ENCODE peak calls at places on chromosomes 13 and 19, in six cellular contexts. One of them, this sample, is unnamed.

GRCh38 chr13:113349491-113349890 is 14.4 kb downstream of the GRTP1 start:
- DNase-seq in K562: no peak
- DNase-seq in neural progenitor cell: no peak
- DNase-seq in mucosa of descending colon: no peak
- DNase-seq in gastrocnemius medialis: no peak
- DNase-seq in esophagus muscularis mucosa: no peak
- DNase-seq in this sample: no peak

GRCh38 chr13:92513672-92514071 is 712.9 kb upstream of the GPC6 start:
- DNase-seq in K562: no peak
- DNase-seq in neural progenitor cell: no peak
- DNase-seq in mucosa of descending colon: no peak
- DNase-seq in gastrocnemius medialis: no peak
- DNase-seq in esophagus muscularis mucosa: no peak
- DNase-seq in this sample: no peak

GRCh38 chr13:36752673-36753072 is 66.3 kb upstream of the RFXAP start:
- DNase-seq in K562: no peak
- DNase-seq in neural progenitor cell: no peak
- DNase-seq in mucosa of descending colon: no peak
- DNase-seq in gastrocnemius medialis: no peak
- DNase-seq in esophagus muscularis mucosa: no peak
- DNase-seq in this sample: no peak

GRCh38 chr13:113209336-113209879 is at the start of gene CUL4A:
- DNase-seq in K562: peak
- DNase-seq in neural progenitor cell: peak
- DNase-seq in mucosa of descending colon: peak
- DNase-seq in gastrocnemius medialis: peak
- DNase-seq in esophagus muscularis mucosa: no peak
- DNase-seq in this sample: peak

GRCh38 chr13:35953537-35954206 is 177.5 kb downstream of the DCLK1 start:
- DNase-seq in K562: peak
- DNase-seq in neural progenitor cell: peak
- DNase-seq in mucosa of descending colon: no peak
- DNase-seq in gastrocnemius medialis: peak
- DNase-seq in esophagus muscularis mucosa: peak
- DNase-seq in this sample: peak

GRCh38 chr13:23668557-23668956 is 98.3 kb downstream of the TNFRSF19 start:
- DNase-seq in K562: no peak
- DNase-seq in neural progenitor cell: no peak
- DNase-seq in mucosa of descending colon: no peak
- DNase-seq in gastrocnemius medialis: no peak
- DNase-seq in esophagus muscularis mucosa: no peak
- DNase-seq in this sample: no peak

GRCh38 chr19:4075373-4075772 is 8.7 kb upstream of the ZBTB7A start:
- DNase-seq in K562: no peak
- DNase-seq in neural progenitor cell: no peak
- DNase-seq in mucosa of descending colon: no peak
- DNase-seq in gastrocnemius medialis: no peak
- DNase-seq in esophagus muscularis mucosa: no peak
- DNase-seq in this sample: no peak

GRCh38 chr19:6519289-6519688 is 11.5 kb upstream of the TNFSF9 start:
- DNase-seq in K562: no peak
- DNase-seq in neural progenitor cell: no peak
- DNase-seq in mucosa of descending colon: no peak
- DNase-seq in gastrocnemius medialis: no peak
- DNase-seq in esophagus muscularis mucosa: no peak
- DNase-seq in this sample: no peak

GRCh38 chr13:33349996-33350826 is 64.7 kb upstream of the STARD13 start:
- DNase-seq in K562: no peak
- DNase-seq in neural progenitor cell: peak
- DNase-seq in mucosa of descending colon: peak
- DNase-seq in gastrocnemius medialis: peak
- DNase-seq in esophagus muscularis mucosa: no peak
- DNase-seq in this sample: peak

GRCh38 chr19:13023666-13024065 is 28.4 kb downstream of the NFIX start:
- DNase-seq in K562: peak
- DNase-seq in neural progenitor cell: no peak
- DNase-seq in mucosa of descending colon: no peak
- DNase-seq in gastrocnemius medialis: no peak
- DNase-seq in esophagus muscularis mucosa: no peak
- DNase-seq in this sample: no peak

GRCh38 chr13:39531646-39532045 is 71.3 kb downstream of the LHFPL6 start:
- DNase-seq in K562: no peak
- DNase-seq in neural progenitor cell: no peak
- DNase-seq in mucosa of descending colon: no peak
- DNase-seq in gastrocnemius medialis: no peak
- DNase-seq in esophagus muscularis mucosa: no peak
- DNase-seq in this sample: no peak

GRCh38 chr19:12166596-12166995 is 3.7 kb downstream of the ZNF136 start:
- DNase-seq in K562: no peak
- DNase-seq in neural progenitor cell: no peak
- DNase-seq in mucosa of descending colon: no peak
- DNase-seq in gastrocnemius medialis: no peak
- DNase-seq in esophagus muscularis mucosa: no peak
- DNase-seq in this sample: no peak

GRCh38 chr13:112959206-112959605 is 9.8 kb upstream of the MCF2L start:
- DNase-seq in K562: no peak
- DNase-seq in neural progenitor cell: no peak
- DNase-seq in mucosa of descending colon: no peak
- DNase-seq in gastrocnemius medialis: no peak
- DNase-seq in esophagus muscularis mucosa: no peak
- DNase-seq in this sample: no peak

GRCh38 chr13:98279473-98280175 is 102.6 kb upstream of the RNF113B start:
- DNase-seq in K562: no peak
- DNase-seq in neural progenitor cell: no peak
- DNase-seq in mucosa of descending colon: no peak
- DNase-seq in gastrocnemius medialis: no peak
- DNase-seq in esophagus muscularis mucosa: no peak
- DNase-seq in this sample: no peak

GRCh38 chr19:42548545-42548944 is 20.3 kb upstream of the CEACAM1 start:
- DNase-seq in K562: peak
- DNase-seq in neural progenitor cell: no peak
- DNase-seq in mucosa of descending colon: no peak
- DNase-seq in gastrocnemius medialis: no peak
- DNase-seq in esophagus muscularis mucosa: no peak
- DNase-seq in this sample: no peak

GRCh38 chr19:32460476-32460875 is 54.9 kb downstream of the DPY19L3 start:
- DNase-seq in K562: no peak
- DNase-seq in neural progenitor cell: no peak
- DNase-seq in mucosa of descending colon: no peak
- DNase-seq in gastrocnemius medialis: no peak
- DNase-seq in esophagus muscularis mucosa: no peak
- DNase-seq in this sample: no peak

GRCh38 chr13:29849071-29849541 is 1.3 kb downstream of the UBL3 start:
- DNase-seq in K562: no peak
- DNase-seq in neural progenitor cell: peak
- DNase-seq in mucosa of descending colon: no peak
- DNase-seq in gastrocnemius medialis: no peak
- DNase-seq in esophagus muscularis mucosa: no peak
- DNase-seq in this sample: no peak

GRCh38 chr13:40164137-40164536 is 502.3 kb downstream of the FOXO1 start:
- DNase-seq in K562: no peak
- DNase-seq in neural progenitor cell: no peak
- DNase-seq in mucosa of descending colon: no peak
- DNase-seq in gastrocnemius medialis: peak
- DNase-seq in esophagus muscularis mucosa: no peak
- DNase-seq in this sample: no peak

GRCh38 chr19:41156207-41156606 is 36.8 kb upstream of the CYP2S1 start:
- DNase-seq in K562: no peak
- DNase-seq in neural progenitor cell: no peak
- DNase-seq in mucosa of descending colon: no peak
- DNase-seq in gastrocnemius medialis: no peak
- DNase-seq in esophagus muscularis mucosa: no peak
- DNase-seq in this sample: no peak

GRCh38 chr13:89574077-89574476 is 1773.4 kb upstream of the MIR17HG start:
- DNase-seq in K562: no peak
- DNase-seq in neural progenitor cell: no peak
- DNase-seq in mucosa of descending colon: no peak
- DNase-seq in gastrocnemius medialis: no peak
- DNase-seq in esophagus muscularis mucosa: no peak
- DNase-seq in this sample: no peak

GRCh38 chr13:34265016-34265692 is 447.2 kb downstream of the RFC3 start:
- DNase-seq in K562: no peak
- DNase-seq in neural progenitor cell: no peak
- DNase-seq in mucosa of descending colon: no peak
- DNase-seq in gastrocnemius medialis: no peak
- DNase-seq in esophagus muscularis mucosa: no peak
- DNase-seq in this sample: no peak

GRCh38 chr19:18879579-18880373 is 16.2 kb downstream of the CERS1 start:
- DNase-seq in K562: peak
- DNase-seq in neural progenitor cell: peak
- DNase-seq in mucosa of descending colon: peak
- DNase-seq in gastrocnemius medialis: no peak
- DNase-seq in esophagus muscularis mucosa: no peak
- DNase-seq in this sample: no peak

GRCh38 chr19:33803383-33803782 is 6.7 kb downstream of the KCTD15 start:
- DNase-seq in K562: no peak
- DNase-seq in neural progenitor cell: no peak
- DNase-seq in mucosa of descending colon: no peak
- DNase-seq in gastrocnemius medialis: no peak
- DNase-seq in esophagus muscularis mucosa: no peak
- DNase-seq in this sample: no peak

GRCh38 chr19:54464624-54465266 is 1.2 kb upstream of the LENG9 start:
- DNase-seq in K562: peak
- DNase-seq in neural progenitor cell: peak
- DNase-seq in mucosa of descending colon: peak
- DNase-seq in gastrocnemius medialis: peak
- DNase-seq in esophagus muscularis mucosa: peak
- DNase-seq in this sample: peak

GRCh38 chr19:21604941-21605548 is 99.6 kb downstream of the ZNF429 start:
- DNase-seq in K562: no peak
- DNase-seq in neural progenitor cell: no peak
- DNase-seq in mucosa of descending colon: no peak
- DNase-seq in gastrocnemius medialis: no peak
- DNase-seq in esophagus muscularis mucosa: no peak
- DNase-seq in this sample: no peak

GRCh38 chr13:39322836-39323585 is 280.0 kb downstream of the LHFPL6 start:
- DNase-seq in K562: no peak
- DNase-seq in neural progenitor cell: peak
- DNase-seq in mucosa of descending colon: no peak
- DNase-seq in gastrocnemius medialis: no peak
- DNase-seq in esophagus muscularis mucosa: no peak
- DNase-seq in this sample: no peak

GRCh38 chr13:48731957-48732569 is 78.3 kb downstream of the CYSLTR2 start:
- DNase-seq in K562: peak
- DNase-seq in neural progenitor cell: peak
- DNase-seq in mucosa of descending colon: peak
- DNase-seq in gastrocnemius medialis: no peak
- DNase-seq in esophagus muscularis mucosa: no peak
- DNase-seq in this sample: peak
- TF ChIP-seq CTCF in K562: peak
- TF ChIP-seq CTCF in neural progenitor cell: peak
- TF ChIP-seq CTCF in mucosa of descending colon: peak
- TF ChIP-seq CTCF in gastrocnemius medialis: peak
- TF ChIP-seq CTCF in esophagus muscularis mucosa: peak
- TF ChIP-seq CTCF in this sample: peak

DNA sequence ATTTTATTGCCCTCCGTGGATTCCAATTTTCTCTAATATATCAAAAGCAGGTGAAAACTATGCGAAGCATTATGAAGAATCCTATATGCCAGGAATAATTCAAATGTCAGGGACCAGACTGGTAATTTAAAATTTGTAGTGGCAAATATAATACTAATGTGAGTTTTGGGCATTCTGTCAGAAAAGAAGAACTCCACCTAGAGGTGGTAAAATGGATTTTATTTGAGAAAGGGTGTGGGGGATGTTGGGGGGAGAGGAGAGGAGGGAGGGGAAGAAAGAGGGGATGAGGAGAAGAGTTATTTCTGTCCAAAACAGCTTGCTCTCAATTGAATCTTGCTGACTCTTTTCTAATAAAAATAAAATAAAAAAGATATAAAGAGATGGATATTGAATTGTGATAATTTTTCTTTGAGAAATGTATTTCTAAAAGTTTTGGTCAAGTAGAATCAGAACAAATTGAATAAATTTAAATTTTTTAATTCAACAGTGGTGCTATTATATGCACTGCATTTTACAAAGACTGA is 929.3 kb upstream of the SLITRK5 start:
- DNase-seq in K562: no peak
- DNase-seq in neural progenitor cell: no peak
- DNase-seq in mucosa of descending colon: no peak
- DNase-seq in gastrocnemius medialis: no peak
- DNase-seq in esophagus muscularis mucosa: no peak
- DNase-seq in this sample: no peak
- TF ChIP-seq CTCF in K562: no peak
- TF ChIP-seq CTCF in neural progenitor cell: peak
- TF ChIP-seq CTCF in mucosa of descending colon: no peak
- TF ChIP-seq CTCF in gastrocnemius medialis: no peak
- TF ChIP-seq CTCF in esophagus muscularis mucosa: no peak
- TF ChIP-seq CTCF in this sample: peak

GRCh38 chr19:51873097-51873496 is 14.7 kb downstream of the ZNF577 start:
- DNase-seq in K562: no peak
- DNase-seq in neural progenitor cell: no peak
- DNase-seq in mucosa of descending colon: no peak
- DNase-seq in gastrocnemius medialis: no peak
- DNase-seq in esophagus muscularis mucosa: no peak
- DNase-seq in this sample: no peak
- TF ChIP-seq CTCF in K562: no peak
- TF ChIP-seq CTCF in neural progenitor cell: no peak
- TF ChIP-seq CTCF in mucosa of descending colon: no peak
- TF ChIP-seq CTCF in gastrocnemius medialis: no peak
- TF ChIP-seq CTCF in esophagus muscularis mucosa: no peak
- TF ChIP-seq CTCF in this sample: no peak

DNA sequence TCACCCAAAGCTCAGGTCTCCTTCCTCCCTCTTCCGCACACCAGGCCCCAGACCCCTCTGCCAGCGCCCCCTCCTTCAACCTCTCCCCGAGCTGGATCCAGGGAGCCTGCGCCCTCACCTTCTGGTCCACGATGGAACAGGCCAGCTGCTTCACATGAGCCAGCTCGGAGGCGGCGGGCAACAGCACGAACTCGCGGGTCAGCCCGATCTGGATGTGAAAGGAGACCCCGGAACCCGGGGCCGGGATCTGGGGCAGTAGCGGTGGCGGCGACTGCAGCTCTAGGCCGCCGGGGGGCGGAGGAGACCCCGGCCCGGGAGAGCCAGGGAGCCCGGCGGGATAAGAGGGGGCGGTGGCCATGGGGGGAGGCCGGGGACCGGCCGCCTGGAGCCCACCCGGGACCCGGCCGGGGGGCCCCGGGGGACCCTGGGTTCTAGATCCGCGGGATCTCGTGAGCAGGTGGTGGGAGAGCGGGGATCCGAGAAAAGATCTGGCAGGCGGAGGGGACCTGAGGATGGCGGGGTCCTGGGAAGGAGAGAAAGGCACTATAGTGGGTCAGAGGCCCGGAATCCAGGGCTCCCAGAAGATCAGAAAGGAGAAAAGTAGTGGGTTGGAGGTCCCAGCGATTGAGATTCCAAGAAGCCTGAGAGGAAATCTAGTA is 772 bp downstream of the PRKD2 start:
- DNase-seq in K562: peak
- DNase-seq in neural progenitor cell: peak
- DNase-seq in mucosa of descending colon: peak
- DNase-seq in gastrocnemius medialis: no peak
- DNase-seq in esophagus muscularis mucosa: no peak
- DNase-seq in this sample: peak
- TF ChIP-seq CTCF in K562: no peak
- TF ChIP-seq CTCF in neural progenitor cell: peak
- TF ChIP-seq CTCF in mucosa of descending colon: no peak
- TF ChIP-seq CTCF in gastrocnemius medialis: no peak
- TF ChIP-seq CTCF in esophagus muscularis mucosa: no peak
- TF ChIP-seq CTCF in this sample: peak

GRCh38 chr19:46890423-46891170 is 29.8 kb downstream of the ARHGAP35 start:
- DNase-seq in K562: no peak
- DNase-seq in neural progenitor cell: no peak
- DNase-seq in mucosa of descending colon: no peak
- DNase-seq in gastrocnemius medialis: no peak
- DNase-seq in esophagus muscularis mucosa: no peak
- DNase-seq in this sample: no peak
- TF ChIP-seq CTCF in K562: no peak
- TF ChIP-seq CTCF in neural progenitor cell: no peak
- TF ChIP-seq CTCF in mucosa of descending colon: no peak
- TF ChIP-seq CTCF in gastrocnemius medialis: no peak
- TF ChIP-seq CTCF in esophagus muscularis mucosa: no peak
- TF ChIP-seq CTCF in this sample: no peak